ENCODE peak calls at places on chromosome 14, in seven cellular contexts. R, T, K, H, V, N and G are unnamed samples.

GRCh38 chr14:89719371-89720075 is 235.0 kb downstream of the EFCAB11 start:
- DNase-seq in R (no peak), T (no peak), N (no peak), V (no peak), H (no peak), K (no peak), G (no peak)

GRCh38 chr14:64939817-64940190 is 2.7 kb downstream of the GPX2 start:
- DNase-seq in R (no peak), N (no peak), V (no peak), K (no peak), H (no peak), T (no peak), G (no peak)

GRCh38 chr14:34874386-34875030 is 652 bp downstream of the BAZ1A start:
- DNase-seq in R (peak), V (peak), K (peak), H (peak), T (peak), N (peak), G (peak)

GRCh38 chr14:87869619-87870583 is 123.1 kb downstream of the GALC start:
- DNase-seq in R (peak), N (no peak), K (no peak), V (no peak), H (no peak), T (no peak), G (peak)

GRCh38 chr14:75911883-75912282 is 69.9 kb downstream of the TGFB3 start:
- DNase-seq in H (peak), K (peak), T (no peak), R (no peak), N (no peak), V (peak), G (peak)

GRCh38 chr14:68616255-68616902 is 176.5 kb downstream of the ZFP36L1 start:
- DNase-seq in K (no peak), T (peak), H (no peak), V (no peak), R (peak), N (no peak), G (peak)

GRCh38 chr14:59912443-59912842 is 7.5 kb upstream of the LRRC9 start:
- DNase-seq in H (no peak), K (no peak), V (no peak), T (no peak), R (no peak), N (no peak), G (no peak)

GRCh38 chr14:34937442-34937841 is 45.4 kb upstream of the SRP54 start:
- DNase-seq in N (no peak), T (no peak), R (no peak), K (no peak), H (peak), V (no peak), G (no peak)

GRCh38 chr14:61889914-61890351 is 127.7 kb downstream of the SNAPC1 start:
- DNase-seq in R (no peak), N (no peak), H (no peak), T (no peak), K (no peak), V (no peak), G (no peak)

GRCh38 chr14:89067293-89067972 is 243.0 kb downstream of the TTC8 start:
- DNase-seq in K (no peak), R (no peak), V (no peak), T (no peak), H (no peak), N (peak), G (peak)

GRCh38 chr14:50121506-50121905 is 5.1 kb upstream of the VCPKMT start:
- DNase-seq in T (no peak), R (no peak), N (no peak), K (no peak), V (no peak), H (no peak), G (no peak)

GRCh38 chr14:50116986-50117385 is 614 bp upstream of the VCPKMT start:
- DNase-seq in N (no peak), H (no peak), K (no peak), R (no peak), T (no peak), V (no peak), G (no peak)

GRCh38 chr14:50113381-50113811 is 3.0 kb downstream of the VCPKMT start:
- DNase-seq in K (no peak), N (no peak), T (no peak), H (no peak), V (no peak), R (no peak), G (no peak)

GRCh38 chr14:50116221-50116956 is at the start of gene VCPKMT:
- DNase-seq in K (peak), N (peak), H (peak), T (peak), R (peak), V (peak), G (peak)

GRCh38 chr14:50117456-50117855 is 1.1 kb upstream of the VCPKMT start:
- DNase-seq in V (no peak), K (no peak), N (no peak), R (no peak), T (no peak), H (no peak), G (no peak)
- H4K8ac ChIP-seq in V (no peak), K (no peak), N (no peak), R (no peak), T (no peak), H (no peak), G (no peak)

GRCh38 chr14:25048170-25049126 is 1.5 kb downstream of the STXBP6 start:
- DNase-seq in R (peak), K (no peak), N (no peak), H (no peak), T (no peak), V (no peak), G (no peak)
- H3K4me2 ChIP-seq in R (peak), K (peak), N (no peak), H (peak), T (no peak), V (peak), G (no peak)

DNA sequence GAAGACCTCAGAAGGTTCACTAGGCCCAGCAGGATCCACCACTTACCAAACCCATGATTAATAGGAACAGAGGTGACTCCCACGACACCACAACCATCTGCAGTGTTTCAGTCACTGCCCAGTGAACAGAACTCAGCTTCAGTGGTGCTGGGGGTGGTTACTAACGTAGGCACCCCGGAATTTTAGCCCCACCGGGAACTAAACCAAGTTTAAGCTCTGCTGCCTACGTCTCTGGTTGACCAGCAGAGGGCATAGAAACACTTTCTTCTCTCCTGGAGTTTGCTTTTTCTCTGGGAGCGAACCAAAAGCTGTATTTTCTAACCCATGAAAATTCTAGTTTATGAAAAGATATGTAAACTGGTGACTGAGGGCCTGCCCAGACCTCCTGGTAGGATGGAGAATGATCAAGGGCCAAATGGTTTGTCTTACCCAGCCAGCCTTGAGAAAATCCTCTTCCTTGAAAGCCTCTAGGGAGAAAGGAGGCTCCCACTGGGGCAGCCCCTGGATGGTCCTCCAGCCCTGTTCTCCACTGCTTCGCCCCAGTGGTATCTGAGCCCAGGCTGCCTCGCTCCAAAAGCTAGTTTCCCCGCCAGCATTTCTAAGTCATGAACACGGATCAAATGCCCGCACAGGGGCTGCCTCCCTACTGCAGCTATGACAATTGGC is 379.8 kb downstream of the DPF3 start:
- DNase-seq in V (no peak), N (no peak), H (peak), T (peak), K (peak), R (peak), G (peak)
- H4K8ac ChIP-seq in V (no peak), N (no peak), H (no peak), T (no peak), K (no peak), R (peak), G (no peak)

GRCh38 chr14:101634453-101635237 is 73.3 kb downstream of the DIO3 start:
- DNase-seq in T (no peak), N (no peak), H (peak), V (no peak), K (peak), R (no peak), G (no peak)
- H3K4me2 ChIP-seq in T (no peak), N (no peak), H (no peak), V (no peak), K (no peak), R (no peak), G (no peak)

DNA sequence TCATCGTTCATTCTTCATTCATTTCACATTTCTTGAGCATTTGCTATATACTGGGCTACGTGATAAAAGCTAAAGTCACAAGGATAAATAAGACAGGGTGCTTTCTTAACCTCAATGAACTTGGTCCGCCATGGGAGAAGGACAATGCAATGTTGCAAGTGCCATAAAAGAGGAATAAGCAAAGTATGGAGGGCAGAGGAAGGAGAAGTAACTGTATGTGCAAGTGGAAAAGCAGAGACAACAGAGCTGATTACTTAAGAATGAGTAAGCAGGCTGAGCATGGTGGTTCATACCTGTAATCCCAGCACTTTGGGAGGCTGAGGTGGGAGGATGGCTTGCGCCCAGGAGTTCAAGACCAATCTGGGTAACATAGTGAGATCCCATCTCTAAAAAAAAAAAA is 14.4 kb downstream of the AREL1 start:
- DNase-seq in N (no peak), R (no peak), K (no peak), V (no peak), H (no peak), T (no peak), G (no peak)
- H4K8ac ChIP-seq in N (no peak), R (no peak), K (no peak), V (no peak), H (no peak), T (no peak), G (no peak)